ENCODE peak calls at places on chromosomes 3 and 15, in six cellular contexts. J is AG08396, Q is NCI-H1105 treated with DMSO at 0.1 percent for 48 hours, A is Kasumi-1, F is HT-29, B is SK-N-SH. R is an unnamed sample.

GRCh38 chr3:71160800-71161546 is 422.6 kb downstream of the FOXP1 start:
- DNase-seq in J (no peak), Q (no peak), A (no peak), F (no peak), B (no peak), R (no peak)

GRCh38 chr15:90860942-90861675 is 7.3 kb upstream of the FURIN start:
- DNase-seq in J (no peak), Q (peak), A (no peak), F (peak), B (no peak), R (no peak)

GRCh38 chr15:48645558-48646330 is at the start of gene FBN1:
- DNase-seq in J (peak), Q (no peak), A (no peak), F (no peak), B (peak), R (no peak)

GRCh38 chr15:34821907-34822306 is 26.6 kb upstream of the ACTC1 start:
- DNase-seq in J (no peak), Q (no peak), A (no peak), F (no peak), B (no peak), R (no peak)

GRCh38 chr3:55183259-55183658 is 255.4 kb upstream of the LRTM1 start:
- DNase-seq in J (no peak), Q (no peak), A (no peak), F (no peak), B (peak), R (no peak)

GRCh38 chr15:27686376-27686775 is 412.7 kb downstream of the OCA2 start:
- DNase-seq in J (no peak), Q (no peak), A (no peak), F (no peak), B (no peak), R (no peak)

GRCh38 chr3:14475601-14476000 is 64.5 kb downstream of the GRIP2 start:
- DNase-seq in J (no peak), Q (no peak), A (no peak), F (no peak), B (no peak), R (no peak)

GRCh38 chr3:29533992-29534391 is 253.1 kb downstream of the RBMS3 start:
- DNase-seq in J (no peak), Q (no peak), A (no peak), F (no peak), B (no peak), R (no peak)

GRCh38 chr3:126057547-126057819 is 26.4 kb downstream of the SLC41A3 start:
- DNase-seq in J (no peak), Q (no peak), A (no peak), F (no peak), B (no peak), R (no peak)

GRCh38 chr3:117264204-117264994 is 554.8 kb downstream of the TUSC7 start:
- DNase-seq in J (no peak), Q (no peak), A (no peak), F (no peak), B (no peak), R (no peak)

GRCh38 chr3:93989241-93989640 is 9.3 kb downstream of the ARL13B start:
- DNase-seq in J (no peak), Q (no peak), A (no peak), F (no peak), B (no peak), R (no peak)

GRCh38 chr3:129424185-129424841 is 4.1 kb downstream of the EFCAB12 start:
- DNase-seq in J (no peak), Q (no peak), A (peak), F (no peak), B (no peak), R (peak)

GRCh38 chr3:66279168-66279567 is 58.4 kb downstream of the SLC25A26 start:
- DNase-seq in J (no peak), Q (no peak), A (no peak), F (no peak), B (no peak), R (peak)

GRCh38 chr3:73685061-73685460 is 60.3 kb upstream of the PDZRN3 start:
- DNase-seq in J (no peak), Q (peak), A (peak), F (peak), B (no peak), R (no peak)

R was measured in Karpas-422.